ENCODE peak calls at places on chromosomes 11 and 22, in four cellular contexts. Y is activated CD4-positive, alpha-beta memory T cell treated with anti-CD3 and anti-CD28 coated beads for 36 hours; U is activated naive CD4-positive, alpha-beta T cell treated with anti-CD3 and anti-CD28 coated beads for 36 hours; E is fibroblast of pulmonary artery. G is an unnamed sample.

GRCh38 chr11:57979532-57980079 is 44.1 kb upstream of the OR9Q1 start:
- DNase-seq in U (no peak), E (no peak), Y (no peak), G (no peak)

GRCh38 chr11:64359712-64360402 is 895 bp downstream of the RPS6KA4 start:
- DNase-seq in E (no peak), Y (peak), U (peak), G (peak)

GRCh38 chr11:118625976-118626375 is 18.6 kb downstream of the PHLDB1 start:
- DNase-seq in U (no peak), Y (no peak), E (no peak), G (no peak)

GRCh38 chr11:28343304-28344233 is 235.4 kb downstream of the METTL15 start:
- DNase-seq in Y (no peak), E (peak), U (no peak), G (no peak)

GRCh38 chr11:76788661-76789442 is 5.7 kb downstream of the TSKU start:
- DNase-seq in E (no peak), U (no peak), Y (no peak), G (no peak)

GRCh38 chr11:110679323-110679980 is 32.8 kb downstream of the ARHGAP20 start:
- DNase-seq in E (peak), Y (no peak), U (no peak), G (no peak)

GRCh38 chr11:18768472-18768901 is 23.1 kb downstream of the PTPN5 start:
- DNase-seq in U (no peak), E (no peak), Y (peak), G (no peak)

GRCh38 chr11:6371825-6372224 is 18.4 kb upstream of the SMPD1 start:
- DNase-seq in Y (no peak), U (no peak), E (no peak), G (no peak)

GRCh38 chr22:23038902-23039301 is 31.4 kb upstream of the GNAZ start:
- DNase-seq in U (no peak), Y (no peak), E (no peak), G (no peak)

GRCh38 chr11:8222820-8223512 is 40.7 kb downstream of the LMO1 start:
- DNase-seq in E (no peak), Y (peak), U (no peak), G (no peak)

GRCh38 chr11:129766858-129767604 is 48.6 kb upstream of the TMEM45B start:
- DNase-seq in Y (peak), E (peak), U (peak), G (peak)

GRCh38 chr22:43867839-43868652 is 5.7 kb upstream of the SULT4A1 start:
- DNase-seq in U (peak), E (peak), Y (peak), G (peak)

GRCh38 chr22:44023404-44024287 is 456 bp upstream of the PARVB start:
- DNase-seq in U (peak), Y (peak), E (no peak), G (peak)

GRCh38 chr22:48077699-48078098 is 1315.2 kb downstream of the TBC1D22A start:
- DNase-seq in U (no peak), E (no peak), Y (no peak), G (no peak)

GRCh38 chr11:128190312-128190711 is 397.0 kb downstream of the ETS1 start:
- DNase-seq in E (no peak), Y (no peak), U (peak), G (peak)

GRCh38 chr11:64864473-64865285 is 13.7 kb downstream of the EHD1 start:
- DNase-seq in Y (peak), U (peak), E (peak), G (peak)

GRCh38 chr11:7977251-7977917 is 9.8 kb upstream of the EIF3F start:
- DNase-seq in E (peak), Y (no peak), U (no peak), G (no peak)

GRCh38 chr22:36398602-36399472 is 11.1 kb upstream of the MYH9 start:
- DNase-seq in E (peak), Y (no peak), U (no peak), G (no peak)

GRCh38 chr11:35334385-35335090 is 84.8 kb downstream of the SLC1A2 start:
- DNase-seq in E (peak), Y (peak), U (peak), G (no peak)

GRCh38 chr11:75311858-75312288 is 39.6 kb downstream of the ARRB1 start:
- DNase-seq in E (peak), Y (no peak), U (no peak), G (no peak)